ENCODE peak calls at places on chromosomes 1 and 21, in nine cellular contexts. C is upper lobe of right lung, U is neural progenitor cell, B is dorsolateral prefrontal cortex, G is neuronal stem cell, R is pancreas, A is heart left ventricle, H is HepG2, L is tibial nerve. N is an unnamed sample.

GRCh38 chr1:226541631-226542622 is 6.6 kb upstream of the STUM start:
- DNase-seq in C (no peak), U (no peak), B (no peak), G (no peak), R (peak), A (no peak), H (no peak), L (no peak), N (no peak)

GRCh38 chr21:35002879-35003722 is 46.0 kb downstream of the RUNX1 start:
- DNase-seq in C (no peak), U (no peak), B (no peak), G (no peak), R (no peak), A (no peak), H (no peak), L (no peak), N (no peak)

GRCh38 chr1:16434501-16434900 is 2.7 kb downstream of the SPATA21 start:
- DNase-seq in C (no peak), U (no peak), B (no peak), G (no peak), R (no peak), A (no peak), H (no peak), L (no peak), N (no peak)

GRCh38 chr1:113784104-113784779 is 25.0 kb upstream of the PHTF1 start:
- DNase-seq in C (no peak), U (no peak), B (no peak), G (no peak), R (no peak), A (no peak), H (no peak), L (no peak), N (no peak)

GRCh38 chr1:20262810-20263534 is 27.7 kb upstream of the VWA5B1 start:
- DNase-seq in C (no peak), U (no peak), B (no peak), G (no peak), R (no peak), A (no peak), H (no peak), L (no peak), N (no peak)

GRCh38 chr21:26115346-26115745 is 55.2 kb downstream of the APP start:
- DNase-seq in C (no peak), U (no peak), B (no peak), G (no peak), R (no peak), A (no peak), H (no peak), L (no peak), N (no peak)

GRCh38 chr1:39047374-39048229 is 21.5 kb downstream of the NDUFS5 start:
- DNase-seq in C (no peak), U (no peak), B (no peak), G (no peak), R (peak), A (no peak), H (peak), L (no peak), N (peak)

GRCh38 chr1:164651378-164651951 is 92.5 kb downstream of the PBX1 start:
- DNase-seq in C (no peak), U (no peak), B (no peak), G (no peak), R (no peak), A (no peak), H (no peak), L (no peak), N (no peak)

GRCh38 chr1:221740260-221740830 is 1.5 kb downstream of the DUSP10 start:
- DNase-seq in C (no peak), U (peak), B (no peak), G (no peak), R (no peak), A (no peak), H (no peak), L (no peak), N (no peak)

GRCh38 chr1:228098323-228098931 is 4.7 kb downstream of the C1orf35 start:
- DNase-seq in C (no peak), U (no peak), B (no peak), G (no peak), R (peak), A (no peak), H (no peak), L (no peak), N (peak)

GRCh38 chr1:148308832-148309458 is 156.9 kb upstream of the NBPF11 start:
- DNase-seq in C (no peak), U (no peak), B (no peak), G (no peak), R (no peak), A (no peak), H (no peak), L (no peak), N (no peak)

GRCh38 chr1:155911156-155912055 is at the start of gene RIT1:
- DNase-seq in C (peak), U (peak), B (peak), G (peak), R (peak), A (peak), H (peak), L (peak), N (peak)

GRCh38 chr1:228032041-228032440 is 25.2 kb downstream of the WNT3A start:
- DNase-seq in C (peak), U (no peak), B (peak), G (no peak), R (no peak), A (peak), H (no peak), L (no peak), N (no peak)

GRCh38 chr1:117564227-117565082 is 41.4 kb upstream of the TENT5C start:
- DNase-seq in C (peak), U (no peak), B (no peak), G (no peak), R (no peak), A (no peak), H (no peak), L (no peak), N (no peak)

GRCh38 chr1:69567847-69568434 is at the start of gene LRRC7:
- DNase-seq in C (peak), U (peak), B (peak), G (peak), R (peak), A (peak), H (no peak), L (no peak), N (no peak)

GRCh38 chr1:29879217-29879616 is 642.9 kb downstream of the PTPRU start:
- DNase-seq in C (no peak), U (no peak), B (no peak), G (no peak), R (no peak), A (no peak), H (no peak), L (no peak), N (peak)

GRCh38 chr1:112754116-112754628 is 39.0 kb upstream of the PPM1J start:
- DNase-seq in C (no peak), U (no peak), B (no peak), G (no peak), R (no peak), A (no peak), H (no peak), L (no peak), N (no peak)

GRCh38 chr21:41926068-41926806 is 27.6 kb downstream of the C2CD2 start:
- DNase-seq in C (no peak), U (no peak), B (no peak), G (no peak), R (no peak), A (no peak), H (peak), L (no peak), N (no peak)

GRCh38 chr1:183033205-183033604 is 10.0 kb downstream of the LAMC1 start:
- DNase-seq in C (no peak), U (no peak), B (no peak), G (no peak), R (no peak), A (no peak), H (no peak), L (no peak), N (no peak)

GRCh38 chr1:235012436-235013210 is 116.0 kb downstream of the TOMM20 start:
- DNase-seq in C (no peak), U (no peak), B (no peak), G (no peak), R (no peak), A (no peak), H (no peak), L (no peak), N (no peak)
- H3K27ac ChIP-seq in C (peak), U (no peak), B (no peak), G (no peak), R (no peak), A (peak), H (no peak), L (peak), N (no peak)

DNA sequence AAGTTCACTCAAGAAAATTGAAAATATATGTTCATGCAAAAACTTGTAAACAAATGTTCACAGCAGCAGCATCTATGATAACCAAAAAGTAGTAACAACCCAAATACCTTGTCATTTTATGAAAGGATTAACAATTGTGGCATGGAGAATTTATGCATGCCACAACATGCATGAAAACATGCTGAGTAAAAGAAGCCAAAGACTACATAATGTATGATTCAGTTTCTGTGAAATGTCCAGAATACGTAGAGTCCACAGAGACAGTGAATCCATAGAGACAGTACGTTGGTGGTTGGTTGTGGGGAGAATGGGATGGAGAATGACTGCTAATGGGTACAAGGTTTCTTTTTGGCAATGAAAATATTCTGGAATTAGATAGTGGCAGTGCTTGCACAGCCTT is 148.7 kb downstream of the MAST2 start:
- DNase-seq in C (no peak), U (no peak), B (no peak), G (no peak), R (no peak), A (no peak), H (no peak), L (no peak), N (no peak)
- H3K4me3 ChIP-seq in C (no peak), U (no peak), B (no peak), G (no peak), R (no peak), A (no peak), H (no peak), L (no peak), N (no peak)

GRCh38 chr1:186014370-186015030 is 280.3 kb downstream of the HMCN1 start:
- DNase-seq in C (no peak), U (no peak), B (no peak), G (no peak), R (no peak), A (no peak), H (no peak), L (no peak), N (no peak)
- H3K27ac ChIP-seq in C (no peak), U (no peak), B (no peak), G (no peak), R (no peak), A (no peak), H (no peak), L (no peak), N (no peak)

GRCh38 chr1:14922942-14923341 is 230.6 kb upstream of the TMEM51 start:
- DNase-seq in C (no peak), U (peak), B (no peak), G (no peak), R (no peak), A (no peak), H (no peak), L (no peak), N (no peak)

GRCh38 chr1:14925336-14926136 is 228.0 kb upstream of the TMEM51 start:
- DNase-seq in C (no peak), U (no peak), B (no peak), G (no peak), R (no peak), A (no peak), H (no peak), L (no peak), N (no peak)

GRCh38 chr1:14924455-14925325 is 228.9 kb upstream of the TMEM51 start:
- DNase-seq in C (peak), U (peak), B (peak), G (no peak), R (peak), A (peak), H (no peak), L (no peak), N (no peak)

GRCh38 chr1:14924012-14924452 is 229.5 kb upstream of the TMEM51 start:
- DNase-seq in C (peak), U (peak), B (peak), G (no peak), R (peak), A (peak), H (no peak), L (peak), N (no peak)

GRCh38 chr1:14923400-14924011 is 230.0 kb upstream of the TMEM51 start:
- DNase-seq in C (no peak), U (no peak), B (no peak), G (no peak), R (no peak), A (no peak), H (no peak), L (no peak), N (no peak)
- H3K4me3 ChIP-seq in C (peak), U (peak), B (peak), G (no peak), R (peak), A (peak), H (peak), L (no peak), N (peak)

DNA sequence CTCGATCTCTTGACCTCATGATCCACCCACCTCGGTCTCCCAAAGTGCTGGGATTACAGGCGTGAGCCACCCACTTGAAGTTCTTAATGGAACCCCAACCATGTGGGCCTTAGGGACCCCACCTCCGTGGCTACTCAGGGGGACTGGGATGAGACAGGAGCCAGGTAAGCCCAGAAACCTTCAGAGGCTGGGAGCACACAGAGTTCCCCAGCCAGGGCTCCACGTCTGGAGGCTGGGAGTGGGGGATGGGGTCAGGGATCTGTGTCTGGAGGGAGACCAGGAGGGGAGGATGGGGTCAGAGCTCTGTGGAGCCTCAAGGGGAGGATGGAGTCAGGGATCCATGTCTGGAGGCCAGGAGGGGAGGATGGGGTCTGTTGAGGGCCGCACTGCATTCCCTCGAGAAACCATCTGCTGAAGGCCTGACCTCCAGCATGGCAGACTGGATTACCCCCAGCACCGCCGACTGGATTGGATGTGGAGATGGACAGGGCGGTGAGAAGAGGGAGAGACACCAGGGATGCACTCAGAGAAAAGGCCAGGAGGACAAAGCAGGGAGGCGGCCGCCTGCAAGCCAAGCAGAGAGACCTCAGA is 2.1 kb upstream of the FTCD start:
- DNase-seq in C (peak), U (no peak), B (peak), G (no peak), R (peak), A (peak), H (no peak), L (peak), N (peak)
- H3K27ac ChIP-seq in C (no peak), U (no peak), B (no peak), G (no peak), R (no peak), A (no peak), H (no peak), L (no peak), N (no peak)

DNA sequence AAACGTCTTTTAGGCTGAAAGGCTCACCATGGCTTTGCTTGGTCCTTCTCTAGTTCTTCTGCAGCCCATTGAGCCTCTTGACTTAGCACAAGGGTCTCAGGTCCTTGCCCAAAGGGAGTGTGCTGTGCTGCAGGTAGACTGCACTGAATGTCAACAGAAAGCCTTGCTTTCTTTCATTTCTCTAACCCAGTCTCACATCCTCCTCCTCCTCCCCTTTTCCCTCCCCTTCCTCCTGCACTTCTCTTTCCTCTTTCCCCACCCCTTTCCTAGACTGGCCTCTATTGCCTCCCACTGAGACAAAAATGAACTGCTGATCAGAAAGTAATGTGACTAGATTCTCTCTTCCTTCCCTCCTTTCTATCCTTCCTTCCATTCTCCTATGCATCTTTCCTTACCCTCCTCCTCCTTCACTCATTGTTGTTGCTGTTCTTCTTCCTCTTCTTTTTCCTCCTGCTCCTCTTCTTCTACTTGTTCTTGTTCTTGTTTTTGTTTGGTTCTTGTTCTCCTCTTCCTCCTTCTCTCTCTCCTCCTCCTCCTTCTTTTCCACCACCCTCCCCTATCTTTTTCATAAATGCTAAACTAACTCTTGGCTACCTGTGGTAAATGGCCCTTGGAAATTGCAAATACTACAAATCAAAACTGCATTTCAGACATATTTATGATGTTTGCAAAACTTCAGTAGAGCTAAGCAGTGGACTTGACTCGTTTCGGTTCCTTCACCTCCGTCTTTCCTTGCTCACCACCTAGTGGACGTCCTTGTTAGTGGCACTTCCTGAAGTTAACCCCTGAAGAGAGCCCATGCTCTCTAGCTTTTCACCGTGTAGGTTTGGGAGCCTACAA is at the start of gene SELL:
- DNase-seq in C (no peak), U (peak), B (peak), G (peak), R (no peak), A (no peak), H (peak), L (peak), N (no peak)
- H3K4me3 ChIP-seq in C (peak), U (no peak), B (peak), G (no peak), R (peak), A (peak), H (peak), L (peak), N (peak)

GRCh38 chr1:12143631-12144155 is 23.1 kb upstream of the TNFRSF1B start:
- DNase-seq in C (peak), U (no peak), B (peak), G (no peak), R (no peak), A (peak), H (no peak), L (peak), N (no peak)
- H3K27ac ChIP-seq in C (peak), U (no peak), B (no peak), G (no peak), R (no peak), A (peak), H (no peak), L (peak), N (peak)

GRCh38 chr1:162328507-162328906 is 48.1 kb downstream of the SPATA46 start:
- DNase-seq in C (no peak), U (no peak), B (no peak), G (no peak), R (no peak), A (no peak), H (no peak), L (no peak), N (no peak)
- H3K4me3 ChIP-seq in C (no peak), U (no peak), B (no peak), G (no peak), R (no peak), A (no peak), H (no peak), L (no peak), N (no peak)